ENCODE peak calls at places on chromosome 9, in seven cellular contexts. E is IMR-90; T is K562; R is RWPE1; V is fibroblast of lung; H is cardiac muscle cell; I is CD4-positive, alpha-beta T cell. S is an unnamed sample.

GRCh38 chr9:35338086-35338485 is 151.8 kb upstream of the RUSC2 start:
- DNase-seq in R (no peak), H (no peak), T (peak), V (no peak), I (no peak), E (no peak), S (no peak)

GRCh38 chr9:116434314-116434713 is 252.8 kb upstream of the TRIM32 start:
- DNase-seq in V (no peak), E (peak), R (no peak), I (no peak), H (no peak), T (no peak), S (no peak)

GRCh38 chr9:35605336-35606137 is 475 bp downstream of the TESK1 start:
- DNase-seq in E (no peak), R (peak), T (peak), H (no peak), I (peak), V (no peak), S (no peak)

GRCh38 chr9:125079931-125080330 is 63.4 kb downstream of the SCAI start:
- DNase-seq in V (no peak), H (no peak), R (no peak), E (no peak), I (no peak), T (no peak), S (no peak)

GRCh38 chr9:95182854-95183563 is 134.5 kb downstream of the FANCC start:
- DNase-seq in H (no peak), I (no peak), V (no peak), R (no peak), E (no peak), T (no peak), S (no peak)

GRCh38 chr9:127033784-127034183 is 88.7 kb downstream of the ANGPTL2 start:
- DNase-seq in H (peak), T (no peak), E (peak), R (no peak), V (peak), I (no peak), S (no peak)

GRCh38 chr9:118318770-118319443 is 614.7 kb downstream of the TLR4 start:
- DNase-seq in H (no peak), E (no peak), R (peak), V (peak), I (no peak), T (no peak), S (no peak)

GRCh38 chr9:126981218-126981617 is 66.6 kb downstream of the RALGPS1 start:
- DNase-seq in R (no peak), I (no peak), V (no peak), H (no peak), T (no peak), E (no peak), S (no peak)

GRCh38 chr9:34197756-34198711 is 19.2 kb downstream of the UBAP1 start:
- DNase-seq in V (no peak), T (no peak), R (no peak), H (no peak), I (no peak), E (no peak), S (no peak)

GRCh38 chr9:108209132-108209700 is 646.6 kb downstream of the ACTL7B start:
- DNase-seq in T (no peak), R (no peak), I (no peak), H (no peak), V (no peak), E (no peak), S (no peak)

GRCh38 chr9:91117474-91117891 is 244.2 kb downstream of the AUH start:
- DNase-seq in R (no peak), H (no peak), I (no peak), E (no peak), T (no peak), V (no peak), S (no peak)

GRCh38 chr9:36813149-36813548 is 220.9 kb downstream of the PAX5 start:
- DNase-seq in R (no peak), I (no peak), T (no peak), E (no peak), H (no peak), V (no peak), S (no peak)

GRCh38 chr9:133961226-133962165 is 30.6 kb downstream of the VAV2 start:
- DNase-seq in I (no peak), E (no peak), T (no peak), R (no peak), H (no peak), V (no peak), S (no peak)

GRCh38 chr9:133962341-133962740 is 29.8 kb downstream of the VAV2 start:
- DNase-seq in I (no peak), V (no peak), H (no peak), R (no peak), E (no peak), T (no peak), S (no peak)

GRCh38 chr9:133959171-133959570 is 33.0 kb downstream of the VAV2 start:
- DNase-seq in V (no peak), E (no peak), H (no peak), T (no peak), R (no peak), I (no peak), S (no peak)

GRCh38 chr9:133959966-133960567 is 32.1 kb downstream of the VAV2 start:
- DNase-seq in T (no peak), I (no peak), R (no peak), V (no peak), E (no peak), H (no peak), S (no peak)

GRCh38 chr9:133960568-133961129 is 31.5 kb downstream of the VAV2 start:
- DNase-seq in V (no peak), R (peak), E (no peak), T (no peak), I (no peak), H (peak), S (no peak)
- TF ChIP-seq CTCF in V (no peak), R (no peak), E (no peak), T (no peak), I (no peak), H (no peak), S (no peak)

GRCh38 chr9:96202971-96203780 is 98.8 kb downstream of the HSD17B3 start:
- DNase-seq in I (no peak), T (no peak), H (no peak), R (no peak), V (no peak), E (no peak), S (no peak)
- H3K27ac ChIP-seq in I (no peak), T (no peak), H (no peak), R (peak), V (no peak), E (no peak), S (no peak)

GRCh38 chr9:18371621-18372020 is 102.3 kb upstream of the ADAMTSL1 start:
- DNase-seq in I (no peak), T (no peak), V (no peak), R (no peak), H (no peak), E (no peak), S (no peak)
- TF ChIP-seq CTCF in I (no peak), T (no peak), V (no peak), R (no peak), H (no peak), E (no peak), S (no peak)

GRCh38 chr9:93090091-93090655 is 5.8 kb upstream of the CARD19 start:
- DNase-seq in T (no peak), R (no peak), V (no peak), H (no peak), I (no peak), E (no peak), S (no peak)
- H3K27ac ChIP-seq in T (no peak), R (no peak), V (no peak), H (no peak), I (no peak), E (no peak), S (no peak)

GRCh38 chr9:136949817-136950655 is 2.0 kb upstream of the LCN12 start:
- DNase-seq in T (peak), I (peak), E (peak), H (peak), R (peak), V (peak), S (peak)
- TF ChIP-seq CTCF in T (no peak), I (peak), E (no peak), H (no peak), R (no peak), V (no peak), S (no peak)

GRCh38 chr9:114372971-114373591 is 14.7 kb downstream of the AKNA start:
- DNase-seq in H (peak), R (no peak), I (peak), T (no peak), E (no peak), V (no peak), S (no peak)

GRCh38 chr9:114371986-114372917 is 15.5 kb downstream of the AKNA start:
- DNase-seq in R (peak), H (peak), I (no peak), E (no peak), T (no peak), V (peak), S (no peak)

GRCh38 chr9:114374936-114375335 is 12.8 kb downstream of the AKNA start:
- DNase-seq in H (no peak), V (no peak), T (no peak), E (no peak), R (no peak), I (no peak), S (no peak)

GRCh38 chr9:114375386-114375785 is 12.4 kb downstream of the AKNA start:
- DNase-seq in I (no peak), V (no peak), T (no peak), E (no peak), R (no peak), H (no peak), S (no peak)

GRCh38 chr9:114373960-114374730 is 13.6 kb downstream of the AKNA start:
- DNase-seq in R (no peak), T (no peak), E (no peak), H (no peak), V (no peak), I (no peak), S (no peak)
- H3K27ac ChIP-seq in R (no peak), T (no peak), E (no peak), H (no peak), V (no peak), I (peak), S (no peak)

DNA sequence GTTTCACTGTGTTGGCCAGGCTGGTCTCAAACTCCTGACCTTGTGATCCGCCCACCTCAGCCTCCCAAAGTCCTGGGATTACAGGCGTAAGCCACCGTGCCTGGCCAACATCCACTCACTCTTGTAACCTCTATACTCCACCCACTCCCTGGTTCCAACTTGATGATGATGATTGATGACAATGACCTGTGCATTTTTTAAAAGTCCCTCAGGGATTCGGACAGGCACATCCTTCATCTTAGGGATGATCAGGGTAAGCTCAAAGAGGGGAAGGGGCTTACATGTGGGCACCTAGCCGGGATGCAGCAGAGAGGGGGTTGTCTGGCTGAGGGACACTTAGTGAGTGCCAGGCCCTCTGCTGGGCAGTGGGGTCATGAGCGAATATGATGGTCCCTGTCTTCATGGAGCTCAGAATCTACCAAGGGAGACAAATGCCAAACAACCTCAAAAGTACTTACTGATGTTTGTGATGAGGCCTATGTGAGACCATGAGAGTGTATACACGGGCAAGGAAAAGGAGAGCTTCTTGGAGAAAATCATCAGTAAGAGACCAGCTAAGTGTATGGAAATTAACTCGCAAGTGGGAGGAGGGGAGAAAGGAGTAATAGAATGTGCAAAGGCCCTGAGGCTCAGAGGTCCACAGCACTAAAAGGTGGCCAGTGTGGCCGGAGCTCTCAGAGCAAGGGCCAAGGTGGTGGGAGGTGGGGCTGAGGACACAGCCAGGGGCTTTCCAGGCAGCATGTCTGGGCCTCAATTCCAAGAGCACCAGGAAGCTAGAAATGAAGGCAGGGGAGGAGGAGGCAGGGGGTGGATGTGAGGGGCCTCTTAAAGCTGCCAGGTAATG is 27.4 kb downstream of the LHX2 start:
- DNase-seq in I (no peak), R (no peak), T (no peak), H (no peak), V (no peak), E (no peak), S (no peak)
- TF ChIP-seq CTCF in I (no peak), R (no peak), T (no peak), H (no peak), V (no peak), E (no peak), S (no peak)

GRCh38 chr9:110995511-110996340 is 42.5 kb downstream of the LPAR1 start:
- DNase-seq in I (no peak), R (no peak), V (peak), T (no peak), H (peak), E (peak), S (no peak)
- H3K27ac ChIP-seq in I (no peak), R (no peak), V (peak), T (no peak), H (no peak), E (peak), S (peak)

GRCh38 chr9:31541626-31542025 is 842.8 kb upstream of the ACO1 start:
- DNase-seq in V (peak), R (no peak), E (no peak), T (no peak), H (peak), I (no peak), S (no peak)

DNA sequence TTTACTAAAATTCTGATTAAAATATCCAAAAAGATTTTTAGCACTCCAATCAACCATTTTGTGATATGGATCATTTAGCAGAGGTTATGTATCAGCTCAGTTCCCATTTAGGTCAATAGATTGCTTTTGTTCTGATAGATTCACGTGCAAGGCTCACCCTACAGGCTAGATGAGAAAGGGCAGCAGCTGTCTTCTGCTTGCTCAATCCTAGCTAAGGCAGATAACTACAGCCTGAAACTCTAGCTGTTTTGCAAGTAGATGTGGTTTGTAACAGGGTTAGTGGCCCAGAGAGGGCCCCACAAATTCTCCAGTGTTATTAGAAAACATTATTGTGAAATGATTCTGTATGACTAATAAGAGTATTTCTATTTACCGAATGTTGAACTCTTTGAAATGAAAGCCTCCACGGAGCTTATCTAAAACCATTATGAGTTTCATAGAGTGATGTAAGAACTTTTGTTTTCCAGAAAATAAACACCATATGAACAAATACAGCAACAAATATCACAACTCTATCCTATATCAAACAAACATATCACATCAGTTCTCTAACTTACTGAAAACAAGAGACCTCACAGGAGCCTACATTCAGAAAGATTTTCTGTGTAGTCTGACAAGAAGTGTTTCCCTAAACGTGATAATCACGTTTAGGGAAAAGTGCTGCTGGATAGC is 841.9 kb upstream of the ACO1 start:
- DNase-seq in V (peak), H (peak), E (peak), T (no peak), R (peak), I (no peak), S (no peak)
- TF ChIP-seq CTCF in V (peak), H (peak), E (no peak), T (no peak), R (peak), I (peak), S (peak)